ENCODE peak calls at places on chromosomes 3 and 15, in seven cellular contexts. K, A, C, U, F, I and D are unnamed samples.

GRCh38 chr15:93102211-93102610 is 13.2 kb upstream of the RGMA start:
- DNase-seq in A (no peak), C (no peak), I (no peak), U (no peak), K (no peak), F (no peak), D (no peak)

GRCh38 chr3:61936344-61936937 is 375.1 kb downstream of the PTPRG start:
- DNase-seq in C (no peak), A (peak), U (no peak), F (no peak), K (no peak), I (no peak), D (no peak)

GRCh38 chr3:157329541-157329940 is 107.1 kb upstream of the PTX3 start:
- DNase-seq in A (no peak), U (no peak), K (no peak), F (no peak), C (no peak), I (no peak), D (no peak)

GRCh38 chr3:184539801-184540440 is 21.7 kb upstream of the EPHB3 start:
- DNase-seq in C (no peak), K (no peak), A (no peak), U (peak), I (no peak), F (no peak), D (no peak)

GRCh38 chr3:29973763-29974162 is 632.6 kb upstream of the TGFBR2 start:
- DNase-seq in K (no peak), C (no peak), I (no peak), U (no peak), F (no peak), A (no peak), D (no peak)

GRCh38 chr3:45224824-45225464 is 1.1 kb downstream of the TMEM158 start:
- DNase-seq in F (peak), C (peak), U (peak), I (peak), K (peak), A (peak), D (peak)

GRCh38 chr3:25897019-25897418 is 107.1 kb downstream of the OXSM start:
- DNase-seq in I (peak), K (no peak), C (no peak), F (peak), U (no peak), A (peak), D (no peak)

GRCh38 chr3:155444771-155445170 is 151.3 kb upstream of the STRIT1 start:
- DNase-seq in U (no peak), F (no peak), C (no peak), A (no peak), I (no peak), K (no peak), D (no peak)

GRCh38 chr3:95310560-95310959 is 1247.7 kb downstream of the NSUN3 start:
- DNase-seq in A (no peak), U (no peak), C (no peak), I (no peak), F (no peak), K (no peak), D (no peak)

GRCh38 chr15:56249080-56249479 is 5.4 kb upstream of the RFX7 start:
- DNase-seq in U (no peak), C (no peak), F (no peak), I (no peak), A (peak), K (no peak), D (no peak)

GRCh38 chr15:51104512-51104911 is 9.8 kb upstream of the TNFAIP8L3 start:
- DNase-seq in A (peak), F (no peak), I (no peak), C (peak), K (no peak), U (no peak), D (peak)

GRCh38 chr15:69794643-69795461 is 302.9 kb downstream of the TLE3 start:
- DNase-seq in U (peak), I (no peak), A (no peak), F (no peak), C (peak), K (no peak), D (peak)

GRCh38 chr15:64460737-64461576 is 579 bp downstream of the ZNF609 start:
- DNase-seq in K (peak), A (peak), I (peak), F (peak), C (no peak), U (no peak), D (peak)
- TF ChIP-seq POLR2A in K (peak), A (peak), I (peak), F (no peak), C (no peak), U (peak), D (peak)

DNA sequence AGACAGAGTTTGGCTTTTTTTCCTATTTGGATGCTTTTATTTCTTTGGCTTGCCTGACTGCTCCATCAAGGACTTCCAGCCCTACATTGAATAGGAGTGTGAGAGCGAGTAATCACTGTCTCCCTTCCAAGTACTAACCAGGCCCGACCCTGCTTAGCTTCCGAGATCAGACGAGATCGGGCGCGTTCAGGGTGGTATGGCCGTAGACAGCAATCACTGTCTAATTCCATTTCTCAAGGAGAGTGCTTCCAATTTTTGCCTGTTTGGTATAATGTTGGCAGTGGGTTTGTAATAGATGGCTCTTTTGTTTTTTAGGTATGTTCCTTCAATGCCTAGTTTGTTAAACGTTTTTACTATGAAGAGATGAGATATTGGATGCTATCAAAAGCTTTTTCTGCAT is 125.0 kb upstream of the PEX5L start:
- DNase-seq in F (no peak), A (no peak), C (no peak), U (no peak), I (no peak), K (no peak), D (no peak)
- TF ChIP-seq POLR2A in F (no peak), A (no peak), C (no peak), U (no peak), I (no peak), K (no peak), D (no peak)

DNA sequence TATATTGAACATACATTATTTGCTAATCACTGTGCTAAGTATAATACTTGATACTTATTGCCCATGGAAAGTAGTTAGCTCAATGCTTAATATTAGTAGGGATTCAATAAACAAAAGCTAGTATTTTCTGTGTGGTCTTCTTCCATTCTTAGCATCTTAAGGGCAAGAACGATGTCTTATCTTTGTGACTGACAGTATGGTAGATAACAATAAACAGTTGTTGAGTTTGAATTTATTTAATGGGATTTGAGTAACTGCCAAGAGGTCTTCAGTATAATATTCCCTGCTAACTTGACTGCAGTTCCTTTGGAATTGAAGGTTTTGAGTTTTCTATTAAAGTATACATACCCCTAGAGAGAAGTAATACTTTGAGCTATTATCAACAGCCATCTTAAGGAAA is 70.1 kb downstream of the ZNF609 start:
- DNase-seq in I (no peak), U (no peak), C (no peak), F (no peak), A (no peak), K (no peak), D (no peak)
- TF ChIP-seq POLR2A in I (no peak), U (no peak), C (no peak), F (no peak), A (no peak), K (no peak), D (no peak)

GRCh38 chr15:23039151-23039916 is at the start of gene TUBGCP5:
- DNase-seq in I (peak), K (peak), A (peak), F (peak), C (peak), U (peak), D (peak)
- TF ChIP-seq POLR2A in I (peak), K (peak), A (peak), F (peak), C (peak), U (peak), D (peak)

DNA sequence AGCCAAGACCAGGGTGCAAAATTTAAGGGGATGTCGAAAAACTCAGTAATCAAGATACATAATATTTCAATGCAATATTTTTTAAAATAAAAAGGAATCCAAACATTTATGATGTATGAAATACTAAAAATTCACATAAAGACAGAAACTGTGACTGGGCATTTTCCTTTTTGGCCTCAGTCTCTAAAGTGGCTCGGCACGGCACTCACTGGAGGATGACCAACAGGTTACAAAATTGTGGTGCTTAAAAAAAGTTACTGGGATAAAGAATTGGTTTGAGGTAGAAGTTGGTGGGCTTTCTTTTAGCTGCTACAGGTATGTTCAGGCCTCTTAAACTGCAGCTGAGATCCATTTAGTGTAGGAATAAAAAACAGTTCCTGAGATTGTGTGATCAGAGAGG is 45.7 kb downstream of the HES1 start:
- DNase-seq in C (no peak), U (no peak), A (no peak), F (no peak), K (no peak), I (no peak), D (no peak)
- TF ChIP-seq POLR2A in C (no peak), U (no peak), A (no peak), F (no peak), K (no peak), I (no peak), D (no peak)

GRCh38 chr3:16513141-16514020 is at the start of gene RFTN1:
- DNase-seq in F (no peak), K (peak), I (peak), U (peak), C (peak), A (peak), D (peak)
- TF ChIP-seq POLR2A in F (peak), K (peak), I (no peak), U (no peak), C (peak), A (no peak), D (no peak)

DNA sequence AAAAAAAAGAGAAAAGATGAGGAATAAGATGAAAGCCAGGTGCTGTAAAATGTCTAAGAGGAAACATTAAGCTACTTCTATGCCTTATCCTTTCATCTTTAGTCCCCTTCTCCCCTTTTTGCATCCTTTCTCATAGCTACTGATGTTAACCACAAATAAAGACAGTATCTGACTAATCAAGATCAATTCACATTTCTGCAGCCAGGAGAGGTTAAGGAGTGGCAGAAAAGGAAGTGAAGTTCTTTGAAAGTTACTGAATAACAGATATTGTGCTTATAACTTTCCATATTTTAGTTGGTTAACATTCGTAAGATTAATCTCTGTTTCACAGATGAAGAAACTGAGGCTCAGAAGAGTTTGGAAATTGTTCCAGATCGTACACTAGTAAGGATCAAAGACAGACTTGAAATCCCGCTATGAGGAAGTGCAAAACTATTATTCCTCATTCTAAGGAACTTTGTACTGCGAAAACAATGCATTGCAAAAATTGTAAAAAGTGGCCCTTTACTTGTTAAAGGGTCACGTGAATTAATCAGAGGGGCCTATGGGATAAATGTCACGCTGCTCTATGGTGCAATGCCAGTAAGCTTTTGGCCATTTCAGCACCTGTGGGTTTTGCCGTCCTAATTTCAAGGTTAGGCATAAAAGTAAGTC is 117.7 kb upstream of the GRM7 start:
- DNase-seq in F (no peak), I (no peak), U (no peak), A (no peak), C (no peak), K (no peak), D (no peak)
- TF ChIP-seq POLR2A in F (no peak), I (no peak), U (no peak), A (no peak), C (no peak), K (no peak), D (no peak)